ENCODE peak calls at places on chromosomes 11 and 22, in nine cellular contexts. One of them, this sample, is unnamed.
A peak's percentile ranks its signal among the peaks of the same experiment; 100 is the strongest.

GRCh38 chr22:49963647-49964026 is 3.1 kb downstream of the PIM3 start:
- DNase-seq in AG04450: no peak
- DNase-seq in cardiac septum: peak; percentile 22
- DNase-seq in fibroblast of villous mesenchyme: no peak
- DNase-seq in stimulated activated CD4-positive, alpha-beta T cell treated with anti-CD3 and anti-CD28 coated beads, Interleukin-4, amount 100 ng/mL, for 1 hour: peak; percentile 4
- DNase-seq in GM23248: no peak
- DNase-seq in fibroblast of lung: no peak
- DNase-seq in midbrain: no peak
- DNase-seq in left lung: no peak
- DNase-seq in this sample: no peak

GRCh38 chr22:46737976-46738641 is at the start of gene CERK:
- DNase-seq in stimulated activated CD4-positive, alpha-beta T cell treated with anti-CD3 and anti-CD28 coated beads, Interleukin-4, amount 100 ng/mL, for 1 hour: peak; percentile 63
- DNase-seq in cardiac septum: peak; percentile 93
- DNase-seq in left lung: peak; percentile 96
- DNase-seq in fibroblast of villous mesenchyme: peak; percentile 80
- DNase-seq in AG04450: no peak
- DNase-seq in GM23248: peak; percentile 72
- DNase-seq in fibroblast of lung: peak; percentile 71
- DNase-seq in midbrain: peak; percentile 81
- DNase-seq in this sample: peak; percentile 88

GRCh38 chr11:35088676-35089075 is 50.3 kb upstream of the CD44 start:
- DNase-seq in midbrain: no peak
- DNase-seq in stimulated activated CD4-positive, alpha-beta T cell treated with anti-CD3 and anti-CD28 coated beads, Interleukin-4, amount 100 ng/mL, for 1 hour: no peak
- DNase-seq in AG04450: no peak
- DNase-seq in GM23248: peak; percentile 74
- DNase-seq in fibroblast of lung: peak; percentile 59
- DNase-seq in fibroblast of villous mesenchyme: no peak
- DNase-seq in cardiac septum: no peak
- DNase-seq in left lung: no peak
- DNase-seq in this sample: no peak

GRCh38 chr11:65625628-65626342 is 10.2 kb downstream of the PCNX3 start:
- DNase-seq in midbrain: peak; percentile 66
- DNase-seq in GM23248: peak; percentile 65
- DNase-seq in cardiac septum: no peak
- DNase-seq in left lung: peak; percentile 93
- DNase-seq in fibroblast of villous mesenchyme: peak; percentile 22
- DNase-seq in stimulated activated CD4-positive, alpha-beta T cell treated with anti-CD3 and anti-CD28 coated beads, Interleukin-4, amount 100 ng/mL, for 1 hour: peak; percentile 55
- DNase-seq in AG04450: no peak
- DNase-seq in fibroblast of lung: no peak
- DNase-seq in this sample: no peak

GRCh38 chr11:95266751-95267374 is 35.9 kb upstream of the SESN3 start:
- DNase-seq in AG04450: no peak
- DNase-seq in fibroblast of villous mesenchyme: peak; percentile 14
- DNase-seq in midbrain: no peak
- DNase-seq in fibroblast of lung: peak; percentile 41
- DNase-seq in left lung: no peak
- DNase-seq in GM23248: peak; percentile 65
- DNase-seq in cardiac septum: no peak
- DNase-seq in stimulated activated CD4-positive, alpha-beta T cell treated with anti-CD3 and anti-CD28 coated beads, Interleukin-4, amount 100 ng/mL, for 1 hour: no peak
- DNase-seq in this sample: peak; percentile 58

GRCh38 chr22:19615867-19616581 is 91.8 kb upstream of the CLDN5 start:
- DNase-seq in cardiac septum: no peak
- DNase-seq in fibroblast of villous mesenchyme: no peak
- DNase-seq in left lung: no peak
- DNase-seq in fibroblast of lung: no peak
- DNase-seq in stimulated activated CD4-positive, alpha-beta T cell treated with anti-CD3 and anti-CD28 coated beads, Interleukin-4, amount 100 ng/mL, for 1 hour: no peak
- DNase-seq in midbrain: no peak
- DNase-seq in AG04450: no peak
- DNase-seq in GM23248: no peak
- DNase-seq in this sample: no peak

GRCh38 chr11:18890615-18891014 is 48.6 kb downstream of the MRGPRX1 start:
- DNase-seq in midbrain: no peak
- DNase-seq in fibroblast of villous mesenchyme: no peak
- DNase-seq in cardiac septum: no peak
- DNase-seq in fibroblast of lung: no peak
- DNase-seq in GM23248: no peak
- DNase-seq in left lung: no peak
- DNase-seq in stimulated activated CD4-positive, alpha-beta T cell treated with anti-CD3 and anti-CD28 coated beads, Interleukin-4, amount 100 ng/mL, for 1 hour: no peak
- DNase-seq in AG04450: no peak
- DNase-seq in this sample: no peak

GRCh38 chr22:44625981-44626687 is 75.9 kb upstream of the PRR5 start:
- DNase-seq in fibroblast of villous mesenchyme: peak; percentile 60
- DNase-seq in stimulated activated CD4-positive, alpha-beta T cell treated with anti-CD3 and anti-CD28 coated beads, Interleukin-4, amount 100 ng/mL, for 1 hour: peak; percentile 73
- DNase-seq in left lung: peak; percentile 91
- DNase-seq in fibroblast of lung: peak; percentile 20
- DNase-seq in cardiac septum: no peak
- DNase-seq in GM23248: peak; percentile 75
- DNase-seq in AG04450: no peak
- DNase-seq in midbrain: peak; percentile 57
- DNase-seq in this sample: peak; percentile 37

GRCh38 chr11:66546368-66546965 is at the start of gene ACTN3:
- DNase-seq in midbrain: no peak
- DNase-seq in left lung: no peak
- DNase-seq in GM23248: peak; percentile 36
- DNase-seq in fibroblast of villous mesenchyme: peak; percentile 66
- DNase-seq in AG04450: no peak
- DNase-seq in stimulated activated CD4-positive, alpha-beta T cell treated with anti-CD3 and anti-CD28 coated beads, Interleukin-4, amount 100 ng/mL, for 1 hour: peak; percentile 15
- DNase-seq in cardiac septum: no peak
- DNase-seq in fibroblast of lung: peak; percentile 27
- DNase-seq in this sample: no peak

GRCh38 chr11:66109294-66109693 is 39.2 kb downstream of the PACS1 start:
- DNase-seq in fibroblast of lung: no peak
- DNase-seq in fibroblast of villous mesenchyme: no peak
- DNase-seq in stimulated activated CD4-positive, alpha-beta T cell treated with anti-CD3 and anti-CD28 coated beads, Interleukin-4, amount 100 ng/mL, for 1 hour: no peak
- DNase-seq in AG04450: no peak
- DNase-seq in GM23248: no peak
- DNase-seq in cardiac septum: no peak
- DNase-seq in midbrain: no peak
- DNase-seq in left lung: no peak
- DNase-seq in this sample: no peak

GRCh38 chr11:77201991-77202841 is 74.2 kb downstream of the MYO7A start:
- DNase-seq in AG04450: no peak
- DNase-seq in cardiac septum: peak; percentile 55
- DNase-seq in left lung: no peak
- DNase-seq in fibroblast of lung: no peak
- DNase-seq in midbrain: no peak
- DNase-seq in GM23248: no peak
- DNase-seq in stimulated activated CD4-positive, alpha-beta T cell treated with anti-CD3 and anti-CD28 coated beads, Interleukin-4, amount 100 ng/mL, for 1 hour: no peak
- DNase-seq in fibroblast of villous mesenchyme: no peak
- DNase-seq in this sample: no peak

GRCh38 chr11:36469881-36470802 is 39.9 kb downstream of the TRAF6 start:
- DNase-seq in AG04450: no peak
- DNase-seq in stimulated activated CD4-positive, alpha-beta T cell treated with anti-CD3 and anti-CD28 coated beads, Interleukin-4, amount 100 ng/mL, for 1 hour: no peak
- DNase-seq in left lung: no peak
- DNase-seq in fibroblast of villous mesenchyme: peak; percentile 40
- DNase-seq in cardiac septum: no peak
- DNase-seq in midbrain: no peak
- DNase-seq in fibroblast of lung: peak; percentile 92
- DNase-seq in GM23248: peak; percentile 63
- DNase-seq in this sample: no peak

GRCh38 chr11:22920939-22921565 is 60.8 kb upstream of the CCDC179 start:
- DNase-seq in fibroblast of villous mesenchyme: peak; percentile 24
- DNase-seq in AG04450: peak; percentile 46
- DNase-seq in stimulated activated CD4-positive, alpha-beta T cell treated with anti-CD3 and anti-CD28 coated beads, Interleukin-4, amount 100 ng/mL, for 1 hour: no peak
- DNase-seq in left lung: no peak
- DNase-seq in cardiac septum: no peak
- DNase-seq in GM23248: peak; percentile 56
- DNase-seq in fibroblast of lung: peak; percentile 45
- DNase-seq in midbrain: peak; percentile 40
- DNase-seq in this sample: peak; percentile 51

GRCh38 chr11:4610258-4610935 is 2.4 kb upstream of the TRIM68 start:
- DNase-seq in fibroblast of lung: no peak
- DNase-seq in AG04450: no peak
- DNase-seq in GM23248: peak; percentile 23
- DNase-seq in fibroblast of villous mesenchyme: peak; percentile 18
- DNase-seq in cardiac septum: no peak
- DNase-seq in left lung: no peak
- DNase-seq in midbrain: no peak
- DNase-seq in stimulated activated CD4-positive, alpha-beta T cell treated with anti-CD3 and anti-CD28 coated beads, Interleukin-4, amount 100 ng/mL, for 1 hour: no peak
- DNase-seq in this sample: no peak

GRCh38 chr11:69491071-69492031 is 9.9 kb downstream of the LINC01488 start:
- DNase-seq in AG04450: no peak
- DNase-seq in fibroblast of lung: no peak
- DNase-seq in stimulated activated CD4-positive, alpha-beta T cell treated with anti-CD3 and anti-CD28 coated beads, Interleukin-4, amount 100 ng/mL, for 1 hour: no peak
- DNase-seq in left lung: peak; percentile 61
- DNase-seq in fibroblast of villous mesenchyme: no peak
- DNase-seq in cardiac septum: no peak
- DNase-seq in GM23248: no peak
- DNase-seq in midbrain: no peak
- DNase-seq in this sample: no peak

GRCh38 chr11:64340671-64341335 is 799 bp downstream of the CCDC88B start:
- DNase-seq in midbrain: no peak
- DNase-seq in fibroblast of lung: no peak
- DNase-seq in GM23248: peak; percentile 25
- DNase-seq in cardiac septum: peak; percentile 93
- DNase-seq in fibroblast of villous mesenchyme: no peak
- DNase-seq in stimulated activated CD4-positive, alpha-beta T cell treated with anti-CD3 and anti-CD28 coated beads, Interleukin-4, amount 100 ng/mL, for 1 hour: peak; percentile 80
- DNase-seq in left lung: peak; percentile 94
- DNase-seq in AG04450: no peak
- DNase-seq in this sample: no peak

GRCh38 chr11:16788141-16789060 is 50.0 kb downstream of the C11orf58 start:
- DNase-seq in left lung: peak; percentile 93
- DNase-seq in cardiac septum: peak; percentile 88
- DNase-seq in fibroblast of lung: peak; percentile 85
- DNase-seq in stimulated activated CD4-positive, alpha-beta T cell treated with anti-CD3 and anti-CD28 coated beads, Interleukin-4, amount 100 ng/mL, for 1 hour: peak; percentile 60
- DNase-seq in AG04450: peak; percentile 30
- DNase-seq in GM23248: peak; percentile 88
- DNase-seq in midbrain: peak; percentile 79
- DNase-seq in fibroblast of villous mesenchyme: peak; percentile 68
- DNase-seq in this sample: peak; percentile 69

GRCh38 chr11:15988693-15989231 is 367.6 kb downstream of the SOX6 start:
- DNase-seq in midbrain: no peak
- DNase-seq in left lung: no peak
- DNase-seq in fibroblast of lung: no peak
- DNase-seq in fibroblast of villous mesenchyme: peak; percentile 52
- DNase-seq in AG04450: no peak
- DNase-seq in cardiac septum: no peak
- DNase-seq in stimulated activated CD4-positive, alpha-beta T cell treated with anti-CD3 and anti-CD28 coated beads, Interleukin-4, amount 100 ng/mL, for 1 hour: no peak
- DNase-seq in GM23248: no peak
- DNase-seq in this sample: no peak

GRCh38 chr11:112625816-112626215 is 335.4 kb upstream of the NCAM1 start:
- DNase-seq in GM23248: no peak
- DNase-seq in fibroblast of villous mesenchyme: no peak
- DNase-seq in midbrain: no peak
- DNase-seq in fibroblast of lung: no peak
- DNase-seq in cardiac septum: no peak
- DNase-seq in stimulated activated CD4-positive, alpha-beta T cell treated with anti-CD3 and anti-CD28 coated beads, Interleukin-4, amount 100 ng/mL, for 1 hour: no peak
- DNase-seq in AG04450: no peak
- DNase-seq in left lung: no peak
- DNase-seq in this sample: no peak

GRCh38 chr11:92886243-92886905 is 83.1 kb upstream of the MTNR1B start:
- DNase-seq in fibroblast of lung: peak; percentile 41
- DNase-seq in stimulated activated CD4-positive, alpha-beta T cell treated with anti-CD3 and anti-CD28 coated beads, Interleukin-4, amount 100 ng/mL, for 1 hour: no peak
- DNase-seq in GM23248: peak; percentile 61
- DNase-seq in cardiac septum: no peak
- DNase-seq in fibroblast of villous mesenchyme: peak; percentile 59
- DNase-seq in AG04450: peak; percentile 11
- DNase-seq in left lung: no peak
- DNase-seq in midbrain: peak; percentile 73
- DNase-seq in this sample: peak; percentile 4

GRCh38 chr22:26939466-26939865 is 282.1 kb downstream of the MIAT start:
- DNase-seq in fibroblast of villous mesenchyme: no peak
- DNase-seq in stimulated activated CD4-positive, alpha-beta T cell treated with anti-CD3 and anti-CD28 coated beads, Interleukin-4, amount 100 ng/mL, for 1 hour: no peak
- DNase-seq in cardiac septum: no peak
- DNase-seq in GM23248: no peak
- DNase-seq in left lung: no peak
- DNase-seq in fibroblast of lung: no peak
- DNase-seq in midbrain: no peak
- DNase-seq in AG04450: no peak
- DNase-seq in this sample: no peak

GRCh38 chr11:3138178-3139085 is 26.7 kb downstream of the OSBPL5 start:
- DNase-seq in stimulated activated CD4-positive, alpha-beta T cell treated with anti-CD3 and anti-CD28 coated beads, Interleukin-4, amount 100 ng/mL, for 1 hour: no peak
- DNase-seq in midbrain: no peak
- DNase-seq in cardiac septum: no peak
- DNase-seq in fibroblast of lung: no peak
- DNase-seq in left lung: peak; percentile 73
- DNase-seq in AG04450: no peak
- DNase-seq in GM23248: no peak
- DNase-seq in fibroblast of villous mesenchyme: no peak
- DNase-seq in this sample: peak; percentile 62